ENCODE peak calls at places on chromosomes 6 and 20, in five cellular contexts. E is GM23338; P is pancreas; C is breast epithelium; L is CD8-positive, alpha-beta T cell. H is an unnamed sample.

GRCh38 chr6:93915961-93916360 is 496.6 kb upstream of the EPHA7 start:
- DNase-seq in C (no peak), E (no peak), P (no peak), L (no peak), H (no peak)

GRCh38 chr20:63118303-63118670 is 97.6 kb downstream of the YTHDF1 start:
- DNase-seq in P (no peak), E (no peak), L (no peak), C (no peak), H (no peak)

GRCh38 chr20:19974621-19975435 is 42.3 kb upstream of the NAA20 start:
- DNase-seq in C (peak; percentile 82), L (no peak), P (peak; percentile 89), E (no peak), H (no peak)

GRCh38 chr20:49603209-49603627 is 35.3 kb upstream of the PTGIS start:
- DNase-seq in C (no peak), P (no peak), E (peak; percentile 71), L (no peak), H (no peak)

GRCh38 chr6:71250050-71250689 is 38.4 kb upstream of the OGFRL1 start:
- DNase-seq in L (no peak), E (peak; percentile 29), P (no peak), C (no peak), H (no peak)

GRCh38 chr6:79544939-79545450 is 7.8 kb upstream of the LCA5 start:
- DNase-seq in C (peak; percentile 84), L (no peak), P (peak; percentile 29), E (peak; percentile 97), H (no peak)

GRCh38 chr6:131640100-131640499 is 3.0 kb downstream of the ENPP3 start:
- DNase-seq in P (no peak), C (no peak), L (no peak), E (no peak), H (no peak)

GRCh38 chr20:52457826-52458225 is 266.2 kb upstream of the ZFP64 start:
- DNase-seq in C (no peak), L (no peak), E (no peak), P (no peak), H (no peak)

GRCh38 chr20:7415427-7415826 is 524.8 kb downstream of the HAO1 start:
- DNase-seq in L (no peak), C (no peak), E (no peak), P (no peak), H (no peak)

GRCh38 chr6:130282234-130282995 is 59.7 kb upstream of the SAMD3 start:
- DNase-seq in L (peak; percentile 14), C (no peak), P (no peak), E (peak; percentile 47), H (peak; percentile 21)

GRCh38 chr6:146429831-146430230 is 113.8 kb upstream of the RAB32 start:
- DNase-seq in E (no peak), C (no peak), P (no peak), L (no peak), H (no peak)

GRCh38 chr6:24932832-24933231 is 2.9 kb downstream of the RIPOR2 start:
- DNase-seq in L (no peak), P (no peak), E (no peak), C (no peak), H (no peak)

GRCh38 chr6:24933868-24934401 is 1.8 kb downstream of the RIPOR2 start:
- DNase-seq in C (no peak), L (no peak), P (no peak), E (peak; percentile 96), H (peak; percentile 72)

GRCh38 chr6:24931752-24932691 is 3.7 kb downstream of the RIPOR2 start:
- DNase-seq in C (no peak), E (no peak), P (no peak), L (no peak), H (peak; percentile 70)

GRCh38 chr6:24931296-24931695 is 4.5 kb downstream of the RIPOR2 start:
- DNase-seq in P (no peak), L (no peak), C (no peak), E (no peak), H (no peak)

GRCh38 chr6:24933266-24933665 is 2.5 kb downstream of the RIPOR2 start:
- DNase-seq in P (no peak), C (no peak), L (no peak), E (no peak), H (no peak)
- H3K4me1 ChIP-seq in P (no peaks in the 10 kb centered on the region), C (no peaks in the 10 kb centered on the region), L (peaks cover 48% of the 10 kb centered on the region), E (peaks cover 58% of the 10 kb centered on the region), H (peaks cover 36% of the 10 kb centered on the region)

GRCh38 chr6:30073489-30074240 is 1.9 kb downstream of the RNF39 start:
- DNase-seq in L (no peak), C (no peak), E (no peak), P (no peak), H (no peak)
- H3K4me3 ChIP-seq in L (no peak overlapping the region), C (no peak overlapping the region), E (peak overlapping the region; percentile 79), P (no peak overlapping the region), H (no peak overlapping the region)

GRCh38 chr20:57136734-57137133 is 129.7 kb downstream of the BMP7 start:
- DNase-seq in E (no peak), P (no peak), L (no peak), C (no peak), H (no peak)
- H3K4me1 ChIP-seq in E (no peaks in the 10 kb centered on the region), P (no peaks in the 10 kb centered on the region), L (no peaks in the 10 kb centered on the region), C (no peaks in the 10 kb centered on the region), H (no peaks in the 10 kb centered on the region)

DNA sequence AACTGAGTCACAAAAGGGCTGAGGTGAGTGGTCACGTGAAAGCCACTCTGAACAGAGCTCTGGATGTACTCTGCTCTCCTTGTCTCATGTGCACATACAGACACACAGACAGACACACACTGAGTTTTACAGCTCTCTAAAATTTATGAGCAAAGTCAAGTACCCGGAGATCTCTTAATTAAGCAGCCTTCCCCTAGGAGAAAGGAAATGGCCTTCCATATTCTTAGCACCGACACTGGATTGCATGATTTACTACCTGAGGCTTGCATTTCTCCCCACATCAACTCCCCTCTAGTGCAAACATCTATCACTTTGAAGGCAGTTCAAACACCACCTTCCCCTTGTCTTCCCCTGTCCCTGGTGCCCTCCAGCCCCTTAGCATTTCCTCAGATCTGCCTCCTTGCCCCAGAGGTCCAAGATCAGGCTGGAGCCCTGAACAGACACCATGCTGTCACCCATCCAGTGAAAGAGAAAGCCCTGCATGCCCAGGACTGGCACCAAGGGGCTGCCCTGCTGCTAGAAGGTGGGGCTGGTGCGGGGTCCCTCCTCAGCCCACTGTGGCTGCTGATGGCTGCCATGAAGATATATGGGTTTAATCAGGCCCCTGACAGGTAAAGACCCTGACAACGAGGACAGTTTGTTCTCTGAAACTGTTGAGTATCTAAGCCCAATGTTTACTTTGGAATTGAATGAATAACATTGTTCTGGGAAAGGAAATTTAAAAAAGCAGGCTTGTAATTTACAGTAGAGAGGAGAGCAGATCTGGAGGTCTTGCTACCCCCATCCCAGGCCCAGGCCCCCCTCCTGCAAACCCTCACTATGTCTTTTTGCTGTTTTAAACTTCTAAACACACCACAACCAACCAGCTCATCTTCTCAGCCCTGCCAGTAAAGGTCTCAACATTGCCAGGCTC is 171.1 kb downstream of the CDC5L start:
- DNase-seq in E (no peak), P (no peak), C (no peak), L (no peak), H (no peak)
- H3K4me3 ChIP-seq in E (no peak overlapping the region), P (no peak overlapping the region), C (no peak overlapping the region), L (no peak overlapping the region), H (no peak overlapping the region)